ENCODE peak calls at places on chromosomes 6 and 20, in four cellular contexts. C, P, R and Y are unnamed samples.

GRCh38 chr20:62268228-62268900 is 30.0 kb downstream of the OSBPL2 start:
- DNase-seq in R (no peak), C (no peak), P (no peak), Y (no peak)

GRCh38 chr20:38951611-38952010 is 10.5 kb upstream of the DHX35 start:
- DNase-seq in R (no peak), C (no peak), P (no peak), Y (no peak)

GRCh38 chr6:2053691-2054090 is 191.7 kb downstream of the GMDS start:
- DNase-seq in P (no peak), R (no peak), C (no peak), Y (no peak)

GRCh38 chr6:12614468-12614867 is 102.1 kb upstream of the PHACTR1 start:
- DNase-seq in P (no peak), R (no peak), C (no peak), Y (no peak)

GRCh38 chr20:36950432-36951197 is 893 bp downstream of the SAMHD1 start:
- DNase-seq in C (no peak), P (no peak), R (no peak), Y (no peak)

GRCh38 chr20:32415494-32415893 is 57.4 kb downstream of the ASXL1 start:
- DNase-seq in R (no peak), C (no peak), P (no peak), Y (no peak)

GRCh38 chr6:138682722-138683521 is 90.6 kb upstream of the CCDC28A start:
- DNase-seq in R (no peak), P (no peak), C (no peak), Y (no peak)

GRCh38 chr6:90110971-90111370 is 185.7 kb downstream of the BACH2 start:
- DNase-seq in P (no peak), R (no peak), C (no peak), Y (no peak)

GRCh38 chr6:170178561-170179477 is 112.1 kb downstream of the DLL1 start:
- DNase-seq in P (peak; percentile 40), C (no peak), R (no peak), Y (peak; percentile 63)

GRCh38 chr6:85641916-85642773 is 541 bp downstream of the SYNCRIP start:
- DNase-seq in C (no peak), R (peak; percentile 35), P (no peak), Y (peak; percentile 57)

GRCh38 chr6:1081566-1081965 is 230.3 kb upstream of the FOXQ1 start:
- DNase-seq in P (no peak), R (no peak), C (no peak), Y (no peak)

GRCh38 chr6:27601668-27602254 is 128.9 kb upstream of the ZNF184 start:
- DNase-seq in C (no peak), R (no peak), P (peak; percentile 65), Y (no peak)

GRCh38 chr6:154463573-154464419 is 46.7 kb downstream of the CNKSR3 start:
- DNase-seq in R (no peak), C (no peak), P (no peak), Y (no peak)

GRCh38 chr20:35602851-35603495 is 12.7 kb upstream of the SPAG4 start:
- DNase-seq in R (no peak), P (no peak), C (no peak), Y (no peak)

GRCh38 chr6:81865712-81866111 is 113.2 kb upstream of the TENT5A start:
- DNase-seq in R (peak; percentile 51), P (no peak), C (no peak), Y (no peak)

GRCh38 chr6:17490724-17491123 is 97.3 kb downstream of the CAP2 start:
- DNase-seq in C (no peak), R (no peak), P (peak; percentile 30), Y (no peak)

GRCh38 chr6:56802570-56802969 is 152.3 kb upstream of the BEND6 start:
- DNase-seq in R (peak; percentile 68), P (no peak), C (no peak), Y (peak; percentile 85)

GRCh38 chr6:125793280-125793679 is 2.5 kb downstream of the NCOA7 start:
- DNase-seq in C (no peak), R (no peak), P (no peak), Y (no peak)

GRCh38 chr6:31940256-31940664 is 5.6 kb upstream of the CFB start:
- DNase-seq in R (peak; percentile 78), P (no peak), C (no peak), Y (no peak)

GRCh38 chr6:38404900-38405556 is 234.7 kb downstream of the BTBD9 start:
- DNase-seq in R (peak; percentile 83), P (no peak), C (no peak), Y (no peak)

GRCh38 chr20:62742550-62742949 is 33.9 kb downstream of the NTSR1 start:
- DNase-seq in C (no peak), P (no peak), R (no peak), Y (no peak)

GRCh38 chr6:44475779-44476434 is 88.4 kb downstream of the CDC5L start:
- DNase-seq in P (peak; percentile 94), R (peak; percentile 59), C (peak; percentile 51), Y (peak; percentile 94)

GRCh38 chr20:31666258-31667042 is 28.7 kb downstream of the COX4I2 start:
- DNase-seq in P (no peak), R (no peak), C (no peak), Y (no peak)

GRCh38 chr20:6502219-6502618 is 265.3 kb upstream of the BMP2 start:
- DNase-seq in P (no peak), C (no peak), R (no peak), Y (no peak)

GRCh38 chr6:27814665-27815424 is 97.4 kb downstream of the OR2B2 start:
- DNase-seq in R (peak; percentile 92), P (peak; percentile 71), C (peak; percentile 93), Y (peak; percentile 98)

GRCh38 chr6:21447987-21448386 is 145.6 kb upstream of the SOX4 start:
- DNase-seq in P (no peak), C (no peak), R (no peak), Y (no peak)

GRCh38 chr20:59159091-59159821 is 4.4 kb upstream of the ZNF831 start:
- DNase-seq in C (no peak), R (no peak), P (peak; percentile 64), Y (no peak)

DNA sequence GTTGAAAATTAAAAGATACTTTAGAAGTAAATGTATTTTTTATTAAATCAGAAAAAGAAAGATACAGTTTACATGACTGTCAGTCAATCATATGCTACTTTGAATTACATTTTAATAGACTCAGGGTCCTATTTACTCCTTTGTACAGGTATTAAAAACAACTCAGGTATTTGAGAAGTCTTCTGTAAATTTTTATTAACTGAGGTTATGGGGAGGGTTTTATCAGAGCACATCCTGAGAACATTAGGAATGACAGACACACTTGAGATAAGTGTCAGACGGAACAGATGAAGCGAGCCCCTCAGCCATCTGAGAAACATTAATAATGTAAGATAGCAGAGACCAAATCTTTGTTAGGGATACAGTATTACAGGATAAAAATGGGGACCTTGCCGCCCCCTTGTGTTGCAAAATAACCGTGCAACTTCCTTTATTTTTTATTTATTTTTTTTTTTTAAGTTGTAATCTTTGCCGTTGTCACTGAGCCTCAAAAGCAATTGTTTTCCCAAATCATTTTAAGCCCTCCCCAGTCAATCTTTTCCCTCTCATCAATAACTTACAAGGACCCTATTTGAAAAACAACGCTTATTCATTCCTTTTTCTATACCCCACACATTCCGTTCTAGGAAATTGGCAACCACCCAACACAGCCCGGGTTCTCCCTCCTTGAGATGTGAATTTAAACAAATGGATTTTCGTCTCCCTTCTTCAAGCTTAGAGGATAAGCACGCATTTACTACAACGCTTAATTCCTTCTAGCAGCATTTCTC is 126.7 kb downstream of the BCAS1 start:
- DNase-seq in R (peak; percentile 34), P (peak; percentile 44), C (no peak), Y (no peak)
- TF ChIP-seq JUND in R (no peak), P (no peak), C (no peak), Y (no peak)

GRCh38 chr6:3770023-3770422 is 18.5 kb upstream of the PXDC1 start:
- DNase-seq in C (no peak), R (no peak), P (no peak), Y (no peak)

GRCh38 chr6:3773696-3774298 is 22.3 kb upstream of the PXDC1 start:
- DNase-seq in C (no peak), R (no peak), P (no peak), Y (no peak)

GRCh38 chr6:3768502-3768901 is 17.0 kb upstream of the PXDC1 start:
- DNase-seq in P (no peak), R (no peak), C (no peak), Y (no peak)

GRCh38 chr6:3769610-3770009 is 18.1 kb upstream of the PXDC1 start:
- DNase-seq in C (no peak), P (no peak), R (no peak), Y (no peak)

GRCh38 chr6:3771407-3772011 is 20.0 kb upstream of the PXDC1 start:
- DNase-seq in R (no peak), C (no peak), P (no peak), Y (no peak)
- TF ChIP-seq JUND in R (no peak), C (no peak), P (no peak), Y (no peak)

GRCh38 chr6:3228791-3229565 is 1.5 kb upstream of the TUBB2B start:
- DNase-seq in R (no peak), C (no peak), P (peak; percentile 81), Y (no peak)
- TF ChIP-seq JUND in R (no peak), C (no peak), P (no peak), Y (no peak)

GRCh38 chr6:151275121-151275520 is 35.4 kb downstream of the AKAP12 start:
- DNase-seq in P (no peak), R (no peak), C (no peak), Y (no peak)

GRCh38 chr6:151279891-151280290 is 40.1 kb downstream of the AKAP12 start:
- DNase-seq in C (no peak), R (no peak), P (no peak), Y (no peak)

GRCh38 chr6:151276112-151276745 is 36.5 kb downstream of the AKAP12 start:
- DNase-seq in C (no peak), P (no peak), R (no peak), Y (peak; percentile 9)

DNA sequence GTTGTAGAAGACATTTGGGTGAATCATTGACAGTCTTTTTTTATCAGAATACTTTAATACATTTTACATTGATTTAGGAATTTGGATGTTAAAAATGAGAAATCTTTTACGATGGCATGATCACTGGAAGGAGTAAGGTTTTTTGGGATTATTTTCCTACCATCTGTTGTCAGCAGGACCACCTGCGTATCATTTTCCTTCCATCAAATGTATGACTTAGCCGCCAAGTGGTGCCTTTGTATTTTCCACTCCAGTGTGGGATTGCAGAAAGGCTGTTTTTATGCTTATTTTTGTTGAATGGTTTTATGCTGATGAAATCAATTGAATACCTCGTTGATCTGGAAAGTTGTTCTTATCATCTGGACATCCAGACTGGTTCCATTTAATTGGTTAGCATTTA is 35.8 kb downstream of the AKAP12 start:
- DNase-seq in R (no peak), P (no peak), C (no peak), Y (no peak)
- TF ChIP-seq JUND in R (no peak), P (no peak), C (no peak), Y (no peak)

GRCh38 chr20:42549496-42549895 is 640.2 kb downstream of the PTPRT start:
- DNase-seq in C (no peak), R (no peak), P (no peak), Y (no peak)
- TF ChIP-seq JUND in C (no peak), R (no peak), P (no peak), Y (no peak)